ENCODE peak calls at places on chromosomes 16 and 17, in four cellular contexts. J is NCI-H1417, Y is HFF-Myc, V is fibroblast of the aortic adventitia. W is an unnamed sample.

GRCh38 chr17:66570353-66571195 is 264.3 kb upstream of the CACNG5 start:
- DNase-seq in J (no peak), Y (no peak), V (no peak), W (no peak)

GRCh38 chr17:75153854-75154194 is 488 bp downstream of the JPT1 start:
- DNase-seq in J (no peak), Y (no peak), V (no peak), W (no peak)

GRCh38 chr16:69131749-69132423 is 502 bp downstream of the CHTF8 start:
- DNase-seq in V (peak; percentile 77), J (peak; percentile 44), Y (no peak), W (peak; percentile 89)

GRCh38 chr17:17890773-17891759 is 54.3 kb upstream of the SREBF1 start:
- DNase-seq in J (peak; percentile 13), Y (no peak), V (peak; percentile 73), W (peak; percentile 70)

GRCh38 chr17:58276423-58276822 is 4.3 kb downstream of the MPO start:
- DNase-seq in V (no peak), Y (no peak), J (no peak), W (no peak)

GRCh38 chr17:78019367-78019975 is 61.0 kb downstream of the TNRC6C start:
- DNase-seq in Y (no peak), J (no peak), V (peak; percentile 73), W (peak; percentile 45)

GRCh38 chr16:9908613-9909012 is 273.6 kb downstream of the GRIN2A start:
- DNase-seq in J (no peak), Y (no peak), V (no peak), W (no peak)

GRCh38 chr16:3254309-3254708 is 2.1 kb downstream of the MEFV start:
- DNase-seq in V (no peak), Y (no peak), J (no peak), W (no peak)

GRCh38 chr17:59093702-59094231 is 12.9 kb downstream of the TRIM37 start:
- DNase-seq in V (peak; percentile 98), J (no peak), Y (peak; percentile 72), W (peak; percentile 84)

GRCh38 chr17:40915721-40916256 is 21.7 kb downstream of the KRT23 start:
- DNase-seq in V (peak; percentile 50), Y (no peak), J (no peak), W (peak; percentile 94)

GRCh38 chr16:80614908-80615696 is 74.3 kb downstream of the DYNLRB2 start:
- DNase-seq in Y (peak; percentile 33), V (peak; percentile 33), J (no peak), W (peak; percentile 68)

GRCh38 chr17:16491703-16492612 is at the start of gene LRRC75A:
- DNase-seq in J (peak; percentile 23), V (no peak), Y (no peak), W (peak; percentile 42)

GRCh38 chr17:28330671-28331070 is 4.6 kb downstream of the IFT20 start:
- DNase-seq in Y (no peak), V (no peak), J (no peak), W (no peak)

GRCh38 chr16:27828671-27829070 is 234.8 kb downstream of the GSG1L start:
- DNase-seq in J (no peak), Y (no peak), V (no peak), W (no peak)

GRCh38 chr16:66977341-66978113 is 10.9 kb upstream of the CES4A start:
- DNase-seq in J (peak; percentile 61), V (peak; percentile 82), Y (peak; percentile 55), W (peak; percentile 83)

GRCh38 chr17:33389506-33390141 is 96.5 kb upstream of the ASIC2 start:
- DNase-seq in J (no peak), Y (no peak), V (peak; percentile 1), W (peak; percentile 32)

GRCh38 chr17:80786470-80786869 is 205.2 kb upstream of the CHMP6 start:
- DNase-seq in J (peak; percentile 88), Y (no peak), V (no peak), W (no peak)

GRCh38 chr17:33228548-33228947 is 64.5 kb downstream of the ASIC2 start:
- DNase-seq in J (no peak), V (no peak), Y (no peak), W (no peak)

GRCh38 chr17:66002807-66003206 is 189.1 kb downstream of the CEP112 start:
- DNase-seq in Y (no peak), V (peak; percentile 13), J (no peak), W (no peak)

GRCh38 chr16:83404261-83404660 is 403.5 kb upstream of the HSBP1 start:
- DNase-seq in V (peak; percentile 6), Y (no peak), J (no peak), W (no peak)

GRCh38 chr16:50198802-50199410 is 45.8 kb downstream of the TENT4B start:
- DNase-seq in Y (no peak), J (peak; percentile 40), V (no peak), W (no peak)

GRCh38 chr16:12348733-12349704 is 372.5 kb downstream of the SNX29 start:
- DNase-seq in V (no peak), Y (no peak), J (no peak), W (no peak)

GRCh38 chr17:30824002-30824355 is 513 bp downstream of the CRLF3 start:
- DNase-seq in J (no peak), V (no peak), Y (no peak), W (peak; percentile 31)

GRCh38 chr17:72182256-72182890 is 61.6 kb downstream of the SOX9 start:
- DNase-seq in V (no peak), J (no peak), Y (no peak), W (no peak)

GRCh38 chr17:6558932-6559752 is 2.8 kb upstream of the PITPNM3 start:
- DNase-seq in V (no peak), Y (no peak), J (no peak), W (no peak)

GRCh38 chr17:8766731-8767130 is 8.4 kb upstream of the SPDYE4 start:
- DNase-seq in Y (no peak), J (no peak), V (no peak), W (no peak)

GRCh38 chr17:20313306-20313705 is 154.0 kb downstream of the LGALS9B start:
- DNase-seq in V (no peak), Y (no peak), J (no peak), W (no peak)

GRCh38 chr17:34070712-34071111 is 184.4 kb upstream of the CCL2 start:
- DNase-seq in V (no peak), Y (no peak), J (no peak), W (no peak)

GRCh38 chr16:17339764-17340541 is 130.8 kb downstream of the XYLT1 start:
- DNase-seq in J (no peak), V (no peak), Y (no peak), W (peak; percentile 49)

GRCh38 chr17:17739388-17740066 is 58.3 kb downstream of the RAI1 start:
- DNase-seq in J (no peak), V (peak; percentile 68), Y (no peak), W (peak; percentile 40)

GRCh38 chr17:17439971-17440843 is 36.6 kb upstream of the MED9 start:
- DNase-seq in J (peak; percentile 60), V (peak; percentile 56), Y (no peak), W (peak; percentile 80)

GRCh38 chr16:68744744-68745280 is 7.7 kb downstream of the CDH1 start:
- DNase-seq in V (no peak), J (peak; percentile 3), Y (no peak), W (peak; percentile 82)

GRCh38 chr17:58340623-58340876 is 11.5 kb downstream of the SUPT4H1 start:
- DNase-seq in Y (no peak), V (no peak), J (no peak), W (no peak)

GRCh38 chr17:12618557-12618956 is 47.1 kb upstream of the MYOCD start:
- DNase-seq in J (no peak), Y (no peak), V (no peak), W (no peak)

GRCh38 chr17:36857698-36858097 is 79.6 kb upstream of the LHX1 start:
- DNase-seq in J (no peak), Y (no peak), V (no peak), W (no peak)

GRCh38 chr16:1019934-1020305 is 38.4 kb downstream of the SOX8 start:
- DNase-seq in Y (no peak), J (no peak), V (peak; percentile 31), W (no peak)

GRCh38 chr17:42311240-42312034 is 23.1 kb downstream of the STAT5A start:
- DNase-seq in Y (peak; percentile 69), J (peak; percentile 40), V (peak; percentile 93), W (peak; percentile 80)

GRCh38 chr16:27529962-27530361 is 19.8 kb downstream of the GTF3C1 start:
- DNase-seq in V (no peak), J (no peak), Y (peak; percentile 33), W (peak; percentile 44)

GRCh38 chr17:48641541-48642058 is 15.4 kb upstream of the HOXB9 start:
- DNase-seq in V (no peak), J (no peak), Y (no peak), W (no peak)

GRCh38 chr17:7922499-7923289 is 6.6 kb upstream of the RNF227 start:
- DNase-seq in J (peak; percentile 50), V (peak; percentile 79), Y (peak; percentile 22), W (peak; percentile 61)

W was measured in kidney tubule cell.